ENCODE peak calls at places on chromosome 11, in six cellular contexts. Q, T, B, S, L and M are unnamed samples. For H3K36me3, the result is how much of the 10 kb centered on the place peaks cover.

GRCh38 chr11:68661697-68662603 is 22.4 kb upstream of the GAL start:
- DNase-seq in Q (no peak), L (peak), B (no peak), S (no peak), T (no peak), M (peak)

GRCh38 chr11:73983764-73984543 is 1.3 kb upstream of the UCP2 start:
- DNase-seq in B (no peak), Q (no peak), T (no peak), S (no peak), L (no peak), M (no peak)

GRCh38 chr11:32176223-32176811 is 85.4 kb downstream of the RCN1 start:
- DNase-seq in L (peak), T (peak), Q (peak), S (peak), B (peak), M (peak)

GRCh38 chr11:127675602-127676001 is 675.0 kb upstream of the KIRREL3 start:
- DNase-seq in B (no peak), L (no peak), S (no peak), T (no peak), Q (no peak), M (no peak)

GRCh38 chr11:117076941-117077659 is 21.1 kb downstream of the SIK3 start:
- DNase-seq in S (no peak), Q (no peak), L (no peak), B (no peak), T (no peak), M (no peak)

GRCh38 chr11:35144811-35145210 is 5.8 kb downstream of the CD44 start:
- DNase-seq in T (no peak), B (no peak), S (no peak), Q (no peak), L (peak), M (no peak)

GRCh38 chr11:60169264-60169915 is 13.5 kb downstream of the MS4A6A start:
- DNase-seq in Q (peak), T (peak), S (no peak), B (peak), L (peak), M (no peak)

GRCh38 chr11:86484795-86485166 is 110.1 kb downstream of the CCDC81 start:
- DNase-seq in B (no peak), Q (no peak), T (no peak), S (no peak), L (peak), M (no peak)

GRCh38 chr11:70628881-70629844 is 230.8 kb downstream of the CTTN start:
- DNase-seq in T (no peak), S (peak), Q (peak), L (no peak), B (peak), M (no peak)

GRCh38 chr11:24226606-24227005 is 270.2 kb upstream of the LUZP2 start:
- DNase-seq in Q (no peak), L (no peak), B (no peak), T (no peak), S (no peak), M (no peak)

GRCh38 chr11:92045325-92045724 is 179.3 kb upstream of the FAT3 start:
- DNase-seq in T (no peak), Q (no peak), L (no peak), B (no peak), S (no peak), M (no peak)
- H3K27ac ChIP-seq in T (no peak), Q (no peak), L (no peak), B (no peak), S (no peak), M (no peak)

DNA sequence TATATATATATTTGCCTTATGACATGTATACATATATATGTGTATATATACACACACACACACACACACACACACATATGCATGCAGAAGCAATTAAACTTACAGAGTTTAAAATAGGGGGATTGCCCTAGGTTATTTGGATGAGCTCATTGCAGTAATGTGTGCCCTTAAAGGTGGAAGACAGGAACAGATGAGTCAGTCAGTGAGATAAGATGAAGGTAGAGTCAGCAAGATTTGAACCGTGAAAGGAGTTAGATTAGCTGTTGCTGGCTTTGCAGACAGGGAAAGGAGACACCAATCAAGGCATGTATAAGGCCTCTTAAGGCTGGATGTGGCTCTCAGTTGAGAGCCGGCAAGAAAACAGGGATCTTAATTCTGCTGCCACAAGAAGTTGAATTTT is 902.4 kb upstream of the RAG2 start:
- DNase-seq in Q (no peak), S (no peak), L (peak), T (no peak), B (no peak), M (no peak)
- H3K4me3 ChIP-seq in Q (no peak), S (no peak), L (no peak), T (no peak), B (no peak), M (no peak)

GRCh38 chr11:61446211-61446651 is 16.3 kb downstream of the SDHAF2 start:
- DNase-seq in S (peak), B (peak), T (peak), L (peak), Q (peak), M (peak)

GRCh38 chr11:61448552-61448927 is 18.6 kb downstream of the SDHAF2 start:
- DNase-seq in L (no peak), B (no peak), T (no peak), Q (no peak), S (no peak), M (no peak)

GRCh38 chr11:61447601-61448551 is 18.0 kb downstream of the SDHAF2 start:
- DNase-seq in S (no peak), B (no peak), L (no peak), Q (no peak), T (no peak), M (no peak)

GRCh38 chr11:61442616-61443015 is 12.7 kb downstream of the SDHAF2 start:
- DNase-seq in L (no peak), T (no peak), Q (no peak), B (no peak), S (no peak), M (no peak)

DNA sequence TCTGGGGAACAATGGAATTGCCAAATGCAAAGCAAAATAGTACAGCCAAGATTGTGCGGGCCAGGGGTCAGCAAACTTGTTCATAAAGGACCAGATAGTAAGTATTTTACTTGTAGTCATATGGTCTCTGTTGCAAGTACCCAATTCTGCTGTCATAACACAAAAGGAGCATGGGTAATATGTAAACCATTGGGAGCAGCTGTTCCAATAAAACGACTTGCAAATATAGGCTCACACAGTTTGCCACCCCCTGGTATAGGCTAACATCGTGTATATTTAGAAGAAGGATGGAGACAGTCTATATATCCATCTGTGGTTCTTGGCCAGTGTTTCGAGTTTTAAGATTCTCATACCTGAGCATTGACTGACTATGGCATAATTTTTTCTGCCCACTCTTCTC is 15.6 kb downstream of the SDHAF2 start:
- DNase-seq in Q (no peak), T (no peak), B (no peak), L (no peak), S (no peak), M (no peak)
- H3K36me3 ChIP-seq in Q (under half), T (under half), B (half or more), L (under half), S (under half), M (under half)

GRCh38 chr11:10693509-10694071 is at the start of gene IRAG1:
- DNase-seq in Q (peak), S (no peak), B (no peak), T (peak), L (peak), M (no peak)
- H3K27ac ChIP-seq in Q (peak), S (peak), B (no peak), T (peak), L (peak), M (no peak)

GRCh38 chr11:80620867-80621266 is 1180.0 kb upstream of the TENM4 start:
- DNase-seq in Q (no peak), S (no peak), T (no peak), B (no peak), L (no peak), M (no peak)
- H3K4me3 ChIP-seq in Q (no peak), S (no peak), T (no peak), B (no peak), L (no peak), M (no peak)

DNA sequence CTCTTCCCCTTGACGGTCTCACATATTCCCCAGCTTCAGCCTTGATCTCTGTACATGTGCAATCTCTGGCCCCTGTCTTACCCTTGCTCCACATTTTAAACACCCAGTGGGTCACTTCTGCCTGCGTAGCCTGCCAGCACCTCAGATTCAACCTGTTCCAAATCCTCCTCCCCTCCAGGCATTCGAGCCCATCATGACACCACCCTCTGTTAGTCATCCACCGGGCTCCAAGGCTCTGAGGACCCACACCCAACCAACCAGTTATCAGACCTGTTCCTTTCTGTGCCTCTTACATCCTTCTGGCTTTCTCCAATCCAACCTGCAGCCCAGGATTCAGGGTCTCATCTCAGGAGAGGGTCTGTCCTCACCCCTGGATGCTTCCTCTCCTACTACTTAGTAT is 119.8 kb upstream of the TBCEL start:
- DNase-seq in Q (no peak), S (no peak), B (no peak), T (no peak), L (no peak), M (no peak)
- H3K36me3 ChIP-seq in Q (under half), S (under half), B (under half), T (under half), L (under half), M (under half)

GRCh38 chr11:131999084-131999483 is 628.7 kb downstream of the NTM start:
- DNase-seq in B (no peak), L (no peak), T (no peak), Q (no peak), S (no peak), M (no peak)
- H3K27ac ChIP-seq in B (no peak), L (no peak), T (no peak), Q (no peak), S (no peak), M (no peak)

GRCh38 chr11:128904303-128904871 is 13.2 kb downstream of the KCNJ5 start:
- DNase-seq in S (no peak), T (no peak), B (no peak), L (no peak), Q (no peak), M (no peak)

GRCh38 chr11:128903248-128904041 is 12.3 kb downstream of the KCNJ5 start:
- DNase-seq in S (peak), L (peak), T (no peak), Q (no peak), B (no peak), M (no peak)

GRCh38 chr11:128906185-128907065 is 15.3 kb downstream of the KCNJ5 start:
- DNase-seq in Q (no peak), B (no peak), S (peak), T (no peak), L (no peak), M (no peak)

GRCh38 chr11:128904872-128905344 is 13.8 kb downstream of the KCNJ5 start:
- DNase-seq in L (peak), B (peak), Q (no peak), S (no peak), T (no peak), M (no peak)

DNA sequence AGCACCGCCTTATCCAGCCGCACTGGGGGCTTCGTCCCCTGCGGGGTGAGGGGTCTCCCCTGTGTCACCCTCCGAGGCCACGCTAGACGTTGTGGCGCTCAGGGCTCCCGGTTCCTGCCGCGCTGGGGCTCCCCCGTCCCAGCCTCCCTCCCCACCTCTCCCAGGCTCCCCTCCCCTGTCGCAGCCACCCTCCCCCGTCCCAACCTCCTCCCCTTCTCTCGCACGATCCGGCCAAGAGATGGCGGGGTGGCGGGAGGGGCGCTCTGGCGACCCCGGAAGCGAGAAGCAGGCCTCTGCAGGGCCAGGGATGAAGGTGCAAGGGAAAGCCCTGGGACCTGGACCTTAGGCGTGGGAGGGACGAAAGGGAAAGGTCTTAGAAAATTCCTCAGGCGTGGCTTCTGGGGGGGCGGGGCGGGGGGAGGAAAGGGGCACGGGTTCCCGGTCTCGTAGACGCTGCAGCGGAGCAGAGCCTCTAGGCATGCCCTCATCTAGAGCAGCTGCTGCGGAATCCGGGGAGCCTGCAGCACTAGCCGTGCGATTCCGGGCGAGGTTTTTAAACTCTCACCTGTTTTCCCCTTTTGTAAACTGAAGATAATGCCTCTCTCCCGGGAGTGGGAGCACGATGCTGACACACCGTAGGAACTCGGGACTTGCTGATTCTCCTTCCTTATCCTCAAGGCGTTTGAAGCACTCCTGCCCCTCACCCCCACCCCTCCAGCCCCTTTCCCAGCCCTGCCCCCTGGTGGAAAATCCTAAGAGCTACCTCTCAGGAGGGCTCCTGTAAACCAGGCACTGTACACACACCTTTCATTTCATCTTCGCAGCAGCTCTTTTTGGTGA is 14.4 kb downstream of the KCNJ5 start:
- DNase-seq in B (peak), S (no peak), Q (no peak), L (peak), T (no peak), M (peak)
- H3K4me3 ChIP-seq in B (no peak), S (peak), Q (peak), L (peak), T (peak), M (peak)

DNA sequence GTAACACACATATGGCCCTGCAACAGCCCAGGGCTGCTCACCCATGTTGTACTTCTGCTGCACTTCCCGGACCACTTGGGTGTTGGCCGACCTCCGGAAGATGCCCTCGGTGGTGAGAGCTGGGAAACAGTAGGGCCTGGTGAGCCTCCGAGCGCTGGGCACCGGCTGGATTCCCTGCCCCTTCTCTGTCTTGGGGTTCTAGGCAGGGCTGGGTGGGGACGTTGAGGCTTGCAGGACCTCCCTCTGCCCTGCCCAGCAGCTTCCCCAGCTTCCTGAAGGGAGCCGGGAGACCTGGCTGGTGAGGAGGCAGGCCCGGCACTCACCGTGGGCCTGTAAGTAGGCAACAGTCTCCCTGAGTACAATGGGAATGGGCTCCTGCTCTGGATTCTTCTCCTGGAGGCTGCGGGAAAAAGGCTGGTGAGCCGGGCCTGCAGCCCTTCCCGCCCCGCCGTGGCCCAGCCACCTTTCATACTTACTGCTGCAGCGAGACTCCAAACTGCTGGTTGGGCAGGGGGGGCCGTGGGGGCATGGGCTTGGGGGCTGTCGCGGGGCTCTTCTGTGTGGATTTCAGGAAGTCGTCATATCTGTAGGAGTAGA is 20.2 kb downstream of the ARHGAP1 start:
- DNase-seq in T (no peak), S (no peak), L (no peak), Q (no peak), B (no peak), M (no peak)
- H3K36me3 ChIP-seq in T (under half), S (under half), L (under half), Q (under half), B (under half), M (under half)